ENCODE peak calls at places on chromosomes 13 and 19, in nine cellular contexts. O, T, Y, V, R, K, D, Q and U are unnamed samples.

GRCh38 chr13:110413311-110414040 is 106.4 kb downstream of the COL4A2 start:
- DNase-seq in T (no peak), R (no peak), K (no peak), Q (no peak), Y (no peak), D (no peak), O (no peak), V (no peak), U (no peak)

GRCh38 chr19:29694669-29695627 is 20.1 kb downstream of the C19orf12 start:
- DNase-seq in T (peak; percentile 90), D (peak; percentile 89), R (peak; percentile 80), Y (peak; percentile 84), K (peak; percentile 91), O (peak; percentile 80), V (peak; percentile 85), Q (peak; percentile 78), U (peak; percentile 89)

GRCh38 chr19:4566402-4567051 is 7.0 kb upstream of the SEMA6B start:
- DNase-seq in T (no peak), R (no peak), V (no peak), K (no peak), Y (no peak), D (no peak), O (no peak), Q (no peak), U (no peak)

GRCh38 chr19:29485293-29485692 is 40.5 kb upstream of the VSTM2B start:
- DNase-seq in K (peak; percentile 17), Q (no peak), V (no peak), T (no peak), Y (no peak), D (peak; percentile 7), R (peak; percentile 9), O (no peak), U (peak; percentile 40)

GRCh38 chr19:1407662-1408299 is 395 bp downstream of the DAZAP1 start:
- DNase-seq in V (peak; percentile 34), Y (no peak), O (no peak), R (peak; percentile 51), D (no peak), Q (no peak), K (peak; percentile 64), T (peak; percentile 71), U (no peak)

GRCh38 chr19:16830679-16831078 is 1.5 kb downstream of the SIN3B start:
- DNase-seq in O (no peak), K (no peak), Y (no peak), D (no peak), Q (no peak), R (no peak), V (no peak), T (no peak), U (no peak)

GRCh38 chr13:113307491-113307890 is 10.5 kb downstream of the LAMP1 start:
- DNase-seq in K (no peak), Y (no peak), T (no peak), V (no peak), O (no peak), Q (no peak), R (no peak), D (no peak), U (no peak)

GRCh38 chr13:60721063-60721462 is 324.0 kb downstream of the TDRD3 start:
- DNase-seq in V (no peak), Y (no peak), K (no peak), O (no peak), R (no peak), Q (no peak), T (no peak), D (no peak), U (no peak)

GRCh38 chr13:52414963-52415362 is 9.0 kb upstream of the THSD1 start:
- DNase-seq in Y (no peak), V (no peak), D (no peak), Q (no peak), K (no peak), O (no peak), T (no peak), R (no peak), U (no peak)

GRCh38 chr13:97114696-97115095 is 107.4 kb upstream of the MBNL2 start:
- DNase-seq in Q (no peak), Y (no peak), R (no peak), D (no peak), V (no peak), O (no peak), T (no peak), K (no peak), U (no peak)

GRCh38 chr13:24564881-24565280 is 52.3 kb upstream of the PARP4 start:
- DNase-seq in Y (no peak), Q (no peak), K (no peak), D (no peak), O (no peak), T (no peak), V (no peak), R (no peak), U (no peak)

GRCh38 chr13:74128171-74128767 is 5.9 kb downstream of the KLF12 start:
- DNase-seq in K (no peak), D (no peak), R (no peak), Y (no peak), O (no peak), Q (no peak), V (no peak), T (no peak), U (no peak)

GRCh38 chr13:51324714-51325440 is 14.6 kb upstream of the SERPINE3 start:
- DNase-seq in T (no peak), K (no peak), V (no peak), Q (no peak), D (no peak), O (no peak), R (no peak), Y (no peak), U (no peak)

GRCh38 chr13:105587786-105588185 is 947.7 kb downstream of the EFNB2 start:
- DNase-seq in O (no peak), K (no peak), T (no peak), Y (no peak), D (no peak), Q (no peak), R (no peak), V (no peak), U (no peak)

GRCh38 chr13:34343413-34343812 is 525.5 kb downstream of the RFC3 start:
- DNase-seq in V (no peak), R (no peak), D (no peak), T (no peak), Q (no peak), O (no peak), K (no peak), Y (no peak), U (no peak)

GRCh38 chr13:48110930-48111721 is 16.2 kb upstream of the MED4 start:
- DNase-seq in T (no peak), D (peak; percentile 93), O (no peak), Y (peak; percentile 60), V (no peak), K (no peak), R (peak; percentile 66), Q (peak; percentile 12), U (no peak)

GRCh38 chr13:24203726-24204295 is 43.3 kb downstream of the SPATA13 start:
- DNase-seq in Y (no peak), Q (no peak), O (no peak), K (no peak), D (no peak), T (no peak), V (no peak), R (no peak), U (no peak)

GRCh38 chr19:685457-685931 is 9.3 kb downstream of the FSTL3 start:
- DNase-seq in D (no peak), O (no peak), R (no peak), K (no peak), T (no peak), Y (no peak), Q (no peak), V (no peak), U (no peak)

GRCh38 chr13:80363890-80364503 is 23.1 kb upstream of the SPRY2 start:
- DNase-seq in K (no peak), O (no peak), D (no peak), V (no peak), R (no peak), T (no peak), Q (no peak), Y (no peak), U (no peak)

GRCh38 chr13:50208826-50209335 is 193.6 kb downstream of the KCNRG start:
- DNase-seq in D (peak; percentile 36), Y (peak; percentile 22), R (peak; percentile 54), K (peak; percentile 53), O (no peak), V (peak; percentile 21), T (peak; percentile 70), Q (peak; percentile 15), U (peak; percentile 60)

GRCh38 chr19:46616631-46617322 is 8.1 kb downstream of the PTGIR start:
- DNase-seq in Y (no peak), Q (peak; percentile 94), D (peak; percentile 51), V (peak; percentile 69), T (peak; percentile 82), R (no peak), O (no peak), K (no peak), U (no peak)

GRCh38 chr19:40025938-40026596 is 29.2 kb downstream of the ZNF546 start:
- DNase-seq in R (no peak), T (no peak), V (no peak), O (no peak), K (no peak), Y (no peak), Q (no peak), D (no peak), U (no peak)

GRCh38 chr19:40023969-40024368 is 27.1 kb downstream of the ZNF546 start:
- DNase-seq in R (no peak), V (no peak), Q (no peak), K (no peak), D (no peak), T (no peak), O (no peak), Y (no peak), U (no peak)

GRCh38 chr19:40026597-40026970 is 29.4 kb downstream of the ZNF780B start:
- DNase-seq in Q (no peak), T (no peak), O (no peak), R (no peak), D (no peak), Y (no peak), V (no peak), K (no peak), U (no peak)
- H3K9me3 ChIP-seq in Q (no peaks in the 10 kb centered on the region), T (peaks cover 26% of the 10 kb centered on the region), O (no peaks in the 10 kb centered on the region), R (peaks cover 98% of the 10 kb centered on the region), D (no peaks in the 10 kb centered on the region), Y (peaks cover 98% of the 10 kb centered on the region), V (peaks cover 93% of the 10 kb centered on the region), K (no peaks in the 10 kb centered on the region), U (peaks cover 77% of the 10 kb centered on the region)

GRCh38 chr19:33302175-33302973 is at the start of gene CEBPA:
- DNase-seq in Y (peak; percentile 46), O (peak; percentile 78), Q (peak; percentile 88), D (peak; percentile 81), T (peak; percentile 94), V (peak; percentile 88), R (peak; percentile 80), K (peak; percentile 90), U (peak; percentile 86)
- TF ChIP-seq POLR2A in Y (peak; percentile 84), O (peak; percentile 74), Q (peak; percentile 80), D (peak; percentile 12), T (peak; percentile 100), V (peak; percentile 73), R (peak; percentile 91), K (peak; percentile 100), U (peak; percentile 92)

GRCh38 chr13:28568286-28568685 is 73.4 kb upstream of the FLT1 start:
- DNase-seq in Y (peak; percentile 34), D (peak; percentile 67), Q (peak; percentile 86), O (peak; percentile 28), V (peak; percentile 36), T (no peak), K (peak; percentile 70), R (peak; percentile 64), U (no peak)
- H3K9me3 ChIP-seq in Y (no peaks in the 10 kb centered on the region), D (no peaks in the 10 kb centered on the region), Q (no peaks in the 10 kb centered on the region), O (no peaks in the 10 kb centered on the region), V (no peaks in the 10 kb centered on the region), T (no peaks in the 10 kb centered on the region), K (no peaks in the 10 kb centered on the region), R (no peaks in the 10 kb centered on the region), U (no peaks in the 10 kb centered on the region)

GRCh38 chr19:56978023-56978565 is 137.6 kb upstream of the PEG3 start:
- DNase-seq in V (no peak), Y (no peak), T (no peak), D (peak; percentile 43), Q (no peak), K (no peak), O (no peak), R (no peak), U (no peak)
- TF ChIP-seq POLR2A in V (no peak), Y (no peak), T (no peak), D (no peak), Q (no peak), K (no peak), O (no peak), R (no peak), U (no peak)